ENCODE peak calls at places on chromosome 19, in nine cellular contexts. J is amniotic epithelial cell; T is G401; O is keratinocyte; B is ureter; S is NCI-H774; R is Karpas-422; M is thoracic aorta; N is CD8-positive, alpha-beta T cell. X is an unnamed sample.

GRCh38 chr19:49896863-49897621 is at the start of gene IL4I1:
- DNase-seq in M (no peak), R (no peak), T (no peak), S (no peak), O (no peak), B (peak), N (peak), J (no peak), X (no peak)

GRCh38 chr19:44792286-44792685 is 14.6 kb downstream of the CBLC start:
- DNase-seq in S (no peak), M (no peak), B (no peak), O (no peak), R (no peak), J (no peak), T (no peak), N (no peak), X (no peak)

GRCh38 chr19:21158523-21159135 is 16.8 kb downstream of the ZNF431 start:
- DNase-seq in J (peak), N (no peak), R (no peak), B (no peak), T (no peak), M (no peak), O (no peak), S (no peak), X (no peak)

GRCh38 chr19:34508540-34508939 is 27.0 kb downstream of the WTIP start:
- DNase-seq in N (no peak), T (no peak), J (no peak), S (no peak), M (no peak), R (no peak), B (peak), O (no peak), X (no peak)

GRCh38 chr19:3178973-3179738 is 587 bp downstream of the S1PR4 start:
- DNase-seq in N (peak), O (no peak), B (no peak), M (no peak), J (no peak), R (no peak), T (no peak), S (no peak), X (no peak)

GRCh38 chr19:57802269-57802668 is 12.4 kb downstream of the ZNF552 start:
- DNase-seq in B (no peak), O (no peak), J (no peak), M (no peak), T (no peak), S (no peak), N (no peak), R (peak), X (no peak)

GRCh38 chr19:30669329-30670010 is 297.3 kb downstream of the ZNF536 start:
- DNase-seq in T (peak), R (peak), B (no peak), S (no peak), O (no peak), M (no peak), J (peak), N (peak), X (no peak)

GRCh38 chr19:4164262-4164661 is 10.8 kb downstream of the CREB3L3 start:
- DNase-seq in B (no peak), J (no peak), M (no peak), O (no peak), S (no peak), R (no peak), N (no peak), T (no peak), X (no peak)

GRCh38 chr19:8641908-8642547 is 11.6 kb downstream of the NFILZ start:
- DNase-seq in T (peak), M (no peak), J (peak), O (no peak), N (peak), R (peak), S (no peak), B (no peak), X (no peak)

GRCh38 chr19:10661946-10662345 is 7.8 kb downstream of the ILF3 start:
- DNase-seq in M (no peak), S (no peak), B (no peak), O (no peak), J (no peak), N (no peak), R (no peak), T (no peak), X (no peak)